ENCODE peak calls at places on chromosome 4, in six cellular contexts. S is neuronal stem cell; P is iris pigment epithelial cell; V is cardiac fibroblast; M is activated CD8-positive, alpha-beta memory T cell treated with anti-CD3 and anti-CD28 coated beads for 4 hours; E is AML-193. F is an unnamed sample.

GRCh38 chr4:168221298-168221697 is 97.3 kb downstream of the DDX60 start:
- DNase-seq in S (no peak), P (peak; percentile 87), V (peak; percentile 78), M (no peak), E (no peak), F (no peak)

GRCh38 chr4:184969610-184970009 is 48.7 kb upstream of the HELT start:
- DNase-seq in S (no peak), P (no peak), V (no peak), M (no peak), E (no peak), F (no peak)

GRCh38 chr4:140046037-140046436 is 107.9 kb downstream of the MAML3 start:
- DNase-seq in S (no peak), P (no peak), V (no peak), M (no peak), E (no peak), F (no peak)

GRCh38 chr4:52748432-52748831 is 2.8 kb downstream of the ERVMER34-1 start:
- DNase-seq in S (no peak), P (no peak), V (no peak), M (no peak), E (no peak), F (no peak)

GRCh38 chr4:7904942-7905341 is 34.7 kb downstream of the AFAP1 start:
- DNase-seq in S (no peak), P (peak; percentile 96), V (peak; percentile 96), M (no peak), E (no peak), F (no peak)

GRCh38 chr4:1122501-1122900 is 9.1 kb upstream of the RNF212 start:
- DNase-seq in S (no peak), P (no peak), V (no peak), M (no peak), E (no peak), F (no peak)

GRCh38 chr4:100367451-100367850 is 150.4 kb downstream of the EMCN start:
- DNase-seq in S (no peak), P (peak; percentile 83), V (peak; percentile 8), M (no peak), E (peak; percentile 24), F (no peak)

GRCh38 chr4:24550773-24551172 is 33.6 kb downstream of the DHX15 start:
- DNase-seq in S (no peak), P (peak; percentile 65), V (no peak), M (no peak), E (no peak), F (no peak)

GRCh38 chr4:169131556-169132208 is 121.6 kb upstream of the CBR4 start:
- DNase-seq in S (no peak), P (no peak), V (no peak), M (no peak), E (no peak), F (no peak)